ENCODE peak calls at places on chromosomes 3 and 15, in eight cellular contexts. T, V, W, I, C, U, E and H are unnamed samples.

GRCh38 chr3:171165499-171165921 is 139.0 kb upstream of the SLC2A2 start:
- DNase-seq in T (no peak), V (no peak), W (no peak), I (no peak), C (no peak), U (no peak), E (no peak), H (no peak)

GRCh38 chr15:66805207-66805975 is 103.4 kb downstream of the SMAD6 start:
- DNase-seq in T (no peak), V (no peak), W (no peak), I (no peak), C (no peak), U (no peak), E (no peak), H (no peak)

GRCh38 chr3:188673509-188674239 is 498.1 kb upstream of the TPRG1 start:
- DNase-seq in T (no peak), V (no peak), W (no peak), I (no peak), C (no peak), U (no peak), E (peak; percentile 72), H (no peak)

GRCh38 chr3:128971421-128971820 is 22.5 kb downstream of the CFAP92 start:
- DNase-seq in T (no peak), V (no peak), W (no peak), I (peak; percentile 48), C (no peak), U (no peak), E (peak; percentile 61), H (peak; percentile 84)

GRCh38 chr3:143476965-143477640 is 357.5 kb downstream of the CHST2 start:
- DNase-seq in T (no peak), V (no peak), W (no peak), I (no peak), C (no peak), U (no peak), E (no peak), H (no peak)

GRCh38 chr3:21697707-21698106 is 53.3 kb downstream of the ZNF385D start:
- DNase-seq in T (no peak), V (no peak), W (no peak), I (no peak), C (no peak), U (no peak), E (no peak), H (no peak)

GRCh38 chr3:69855436-69856162 is 116.3 kb downstream of the MITF start:
- DNase-seq in T (no peak), V (no peak), W (no peak), I (no peak), C (no peak), U (no peak), E (peak; percentile 64), H (no peak)

GRCh38 chr3:177931346-177931745 is 604.9 kb upstream of the KCNMB2 start:
- DNase-seq in T (no peak), V (no peak), W (no peak), I (no peak), C (no peak), U (no peak), E (no peak), H (no peak)

GRCh38 chr3:44045476-44046275 is 196.0 kb upstream of the TOPAZ1 start:
- DNase-seq in T (peak; percentile 98), V (peak; percentile 20), W (peak; percentile 50), I (no peak), C (no peak), U (no peak), E (no peak), H (no peak)

GRCh38 chr3:177597325-177598109 is 400.2 kb upstream of the TBL1XR1 start:
- DNase-seq in T (no peak), V (peak; percentile 66), W (no peak), I (peak; percentile 56), C (no peak), U (no peak), E (peak; percentile 75), H (peak; percentile 51)

GRCh38 chr3:31166249-31166885 is 271.9 kb upstream of the GADL1 start:
- DNase-seq in T (no peak), V (no peak), W (peak; percentile 70), I (no peak), C (no peak), U (no peak), E (peak; percentile 84), H (no peak)

GRCh38 chr3:148604270-148605085 is 93.2 kb upstream of the AGTR1 start:
- DNase-seq in T (no peak), V (no peak), W (no peak), I (no peak), C (no peak), U (no peak), E (peak; percentile 28), H (peak; percentile 28)

GRCh38 chr3:10180738-10181295 is 16.1 kb downstream of the IRAK2 start:
- DNase-seq in T (no peak), V (no peak), W (no peak), I (no peak), C (no peak), U (no peak), E (no peak), H (no peak)

GRCh38 chr15:82650046-82650670 is 3.0 kb upstream of the CPEB1 start:
- DNase-seq in T (no peak), V (no peak), W (no peak), I (no peak), C (no peak), U (no peak), E (no peak), H (no peak)

GRCh38 chr3:79517766-79518413 is 249.9 kb downstream of the ROBO1 start:
- DNase-seq in T (no peak), V (no peak), W (no peak), I (no peak), C (no peak), U (no peak), E (peak; percentile 39), H (no peak)

GRCh38 chr15:50109086-50109987 is 9.7 kb downstream of the ATP8B4 start:
- DNase-seq in T (no peak), V (no peak), W (no peak), I (no peak), C (no peak), U (no peak), E (peak; percentile 35), H (no peak)

GRCh38 chr15:74185949-74186348 is 12.4 kb downstream of the ISLR start:
- DNase-seq in T (no peak), V (no peak), W (no peak), I (no peak), C (no peak), U (no peak), E (no peak), H (no peak)

GRCh38 chr3:125076464-125076863 is 20.7 kb upstream of the HEG1 start:
- DNase-seq in T (no peak), V (no peak), W (no peak), I (no peak), C (no peak), U (no peak), E (no peak), H (no peak)

GRCh38 chr3:9349321-9350117 is 13.3 kb upstream of the THUMPD3 start:
- DNase-seq in T (no peak), V (peak; percentile 58), W (no peak), I (no peak), C (no peak), U (no peak), E (peak; percentile 92), H (no peak)

GRCh38 chr3:167941234-167941995 is 154.3 kb downstream of the GOLIM4 start:
- DNase-seq in T (no peak), V (peak; percentile 20), W (no peak), I (peak; percentile 22), C (peak; percentile 15), U (no peak), E (peak; percentile 88), H (peak; percentile 36)

GRCh38 chr3:124924741-124925140 is 9.8 kb downstream of the MUC13 start:
- DNase-seq in T (no peak), V (no peak), W (no peak), I (no peak), C (no peak), U (no peak), E (peak; percentile 62), H (no peak)

GRCh38 chr3:66463734-66464511 is 36.9 kb downstream of the LRIG1 start:
- DNase-seq in T (no peak), V (no peak), W (no peak), I (no peak), C (no peak), U (no peak), E (no peak), H (no peak)

GRCh38 chr3:65026151-65026550 is 338.4 kb upstream of the ADAMTS9 start:
- DNase-seq in T (no peak), V (no peak), W (no peak), I (no peak), C (no peak), U (no peak), E (no peak), H (no peak)

GRCh38 chr3:42960282-42960681 is 18.8 kb upstream of the GASK1A start:
- DNase-seq in T (no peak), V (no peak), W (no peak), I (no peak), C (no peak), U (no peak), E (peak; percentile 4), H (no peak)

GRCh38 chr3:126908752-126909275 is 74.1 kb upstream of the PLXNA1 start:
- DNase-seq in T (no peak), V (no peak), W (no peak), I (no peak), C (no peak), U (no peak), E (no peak), H (no peak)
- TF ChIP-seq POLR2A in T (no peak), V (no peak), W (no peak), I (no peak), C (no peak), U (no peak), E (no peak), H (no peak)

GRCh38 chr3:122510878-122511481 is 3.8 kb downstream of the KPNA1 start:
- DNase-seq in T (no peak), V (no peak), W (no peak), I (no peak), C (no peak), U (no peak), E (peak; percentile 15), H (no peak)
- H3K27ac ChIP-seq in T (no peak overlapping the region), V (no peak overlapping the region), W (no peak overlapping the region), I (no peak overlapping the region), C (no peak overlapping the region), U (no peak overlapping the region), E (no peak overlapping the region), H (no peak overlapping the region)

GRCh38 chr3:194618858-194619608 is 14.2 kb downstream of the TMEM44 start:
- DNase-seq in T (no peak), V (no peak), W (no peak), I (no peak), C (no peak), U (peak; percentile 54), E (no peak), H (no peak)
- TF ChIP-seq POLR2A in T (no peak), V (no peak), W (no peak), I (no peak), C (no peak), U (no peak), E (no peak), H (no peak)

DNA sequence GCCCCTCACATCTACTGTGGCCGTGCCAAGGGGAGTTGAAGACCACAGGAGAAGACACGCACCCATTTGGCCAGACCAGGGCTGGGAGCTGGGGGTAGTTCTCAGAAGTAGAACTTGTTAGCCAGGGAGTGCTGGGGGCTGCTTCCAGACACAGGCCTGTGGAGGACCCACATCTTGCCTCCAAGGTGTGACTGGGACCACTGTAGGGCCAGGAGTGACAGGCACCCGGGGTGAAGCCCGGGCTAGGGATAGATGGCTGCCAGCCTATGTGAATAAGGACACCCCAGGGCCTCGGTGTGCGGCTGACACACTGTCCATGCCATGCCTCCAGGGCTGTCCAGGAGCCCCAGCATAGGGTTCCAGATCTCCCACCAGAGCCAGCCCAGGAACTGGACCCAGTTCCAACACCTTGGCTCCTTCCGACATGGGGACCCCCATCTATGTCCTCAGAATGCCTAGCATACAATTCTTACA is 1.8 kb downstream of the ANPEP start:
- DNase-seq in T (no peak), V (no peak), W (no peak), I (no peak), C (no peak), U (no peak), E (no peak), H (no peak)
- H3K27ac ChIP-seq in T (no peak overlapping the region), V (peak overlapping the region; percentile 90), W (peak overlapping the region; percentile 39), I (no peak overlapping the region), C (peak overlapping the region; percentile 57), U (no peak overlapping the region), E (no peak overlapping the region), H (no peak overlapping the region)